ENCODE peak calls at places on chromosomes 16 and 17, in six cellular contexts. Q is stimulated activated CD4-positive, alpha-beta T cell treated with anti-CD3 and anti-CD28 coated beads, Interleukin-12 subunit alpha, Interleukin-12 subunit beta, amount 100 ng/mL, for 4 hours; P is T-helper 2 cell; N is AG09309; M is central memory CD4-positive, alpha-beta T cell; U is CD8-positive, alpha-beta T cell. T is an unnamed sample.

GRCh38 chr16:14472357-14472756 is 157.7 kb downstream of the PARN start:
- DNase-seq in Q (no peak), P (no peak), N (no peak), M (no peak), U (no peak), T (no peak)

GRCh38 chr17:73546770-73547345 is 97.4 kb downstream of the SDK2 start:
- DNase-seq in Q (no peak), P (no peak), N (no peak), M (no peak), U (peak; percentile 6), T (peak; percentile 48)

GRCh38 chr16:4634768-4635167 is 10.1 kb downstream of the MGRN1 start:
- DNase-seq in Q (no peak), P (no peak), N (no peak), M (no peak), U (no peak), T (no peak)

GRCh38 chr16:53773150-53773846 is 69.3 kb downstream of the FTO start:
- DNase-seq in Q (no peak), P (no peak), N (no peak), M (no peak), U (no peak), T (peak; percentile 49)

GRCh38 chr17:73754886-73755285 is 110.6 kb upstream of the SDK2 start:
- DNase-seq in Q (no peak), P (no peak), N (no peak), M (no peak), U (no peak), T (no peak)

GRCh38 chr16:81574168-81574567 is 129.6 kb downstream of the CMIP start:
- DNase-seq in Q (no peak), P (no peak), N (no peak), M (no peak), U (no peak), T (no peak)

GRCh38 chr16:75764154-75764768 is 38.0 kb upstream of the CPHXL start:
- DNase-seq in Q (peak; percentile 13), P (peak; percentile 42), N (peak; percentile 10), M (peak; percentile 63), U (peak; percentile 29), T (peak; percentile 66)

GRCh38 chr17:30093463-30094147 is 23.0 kb upstream of the NSRP1 start:
- DNase-seq in Q (peak; percentile 15), P (peak; percentile 28), N (no peak), M (peak; percentile 39), U (peak; percentile 14), T (peak; percentile 37)

GRCh38 chr17:16046966-16047365 is 47.3 kb downstream of the TTC19 start:
- DNase-seq in Q (no peak), P (no peak), N (no peak), M (no peak), U (no peak), T (no peak)

GRCh38 chr16:87505834-87506233 is 13.0 kb upstream of the ZCCHC14 start:
- DNase-seq in Q (no peak), P (no peak), N (no peak), M (no peak), U (no peak), T (no peak)

GRCh38 chr16:75648265-75649076 is 898 bp downstream of the TERF2IP start:
- DNase-seq in Q (peak; percentile 82), P (peak; percentile 78), N (no peak), M (peak; percentile 85), U (peak; percentile 81), T (peak; percentile 74)

GRCh38 chr16:590165-590874 is 454 bp downstream of the RAB40C start:
- DNase-seq in Q (no peak), P (no peak), N (no peak), M (no peak), U (no peak), T (no peak)

GRCh38 chr17:74654742-74655141 is 31.2 kb upstream of the CD300E start:
- DNase-seq in Q (no peak), P (no peak), N (no peak), M (no peak), U (no peak), T (no peak)

GRCh38 chr17:1713878-1714487 is 3.8 kb upstream of the TLCD2 start:
- DNase-seq in Q (no peak), P (no peak), N (no peak), M (no peak), U (no peak), T (no peak)

GRCh38 chr16:27369806-27370205 is 32.2 kb upstream of the IL21R start:
- DNase-seq in Q (no peak), P (no peak), N (no peak), M (no peak), U (no peak), T (no peak)

GRCh38 chr17:34299918-34300600 is 14.5 kb downstream of the CCL11 start:
- DNase-seq in Q (no peak), P (no peak), N (peak; percentile 55), M (no peak), U (no peak), T (no peak)

GRCh38 chr17:72386619-72387237 is 265.9 kb downstream of the SOX9 start:
- DNase-seq in Q (no peak), P (no peak), N (no peak), M (no peak), U (no peak), T (no peak)

GRCh38 chr16:87231911-87232310 is 85.3 kb downstream of the C16orf95 start:
- DNase-seq in Q (no peak), P (no peak), N (no peak), M (no peak), U (no peak), T (no peak)

GRCh38 chr17:49775546-49776260 is 11.8 kb upstream of the FAM117A start:
- DNase-seq in Q (no peak), P (no peak), N (no peak), M (no peak), U (no peak), T (no peak)

GRCh38 chr16:22183901-22184614 is 21.8 kb downstream of the SDR42E2 start:
- DNase-seq in Q (no peak), P (no peak), N (no peak), M (no peak), U (no peak), T (no peak)

GRCh38 chr16:2687531-2688308 is 5.4 kb downstream of the KCTD5 start:
- DNase-seq in Q (no peak), P (no peak), N (no peak), M (no peak), U (no peak), T (no peak)

GRCh38 chr16:81521141-81521626 is 76.6 kb downstream of the CMIP start:
- DNase-seq in Q (peak; percentile 32), P (peak; percentile 93), N (no peak), M (peak; percentile 85), U (peak; percentile 76), T (peak; percentile 85)

GRCh38 chr16:20901441-20902112 is 1.0 kb downstream of the LYRM1 start:
- DNase-seq in Q (peak; percentile 6), P (no peak), N (no peak), M (no peak), U (peak; percentile 3), T (no peak)

GRCh38 chr17:73342057-73342522 is 30.3 kb upstream of the CDC42EP4 start:
- DNase-seq in Q (no peak), P (no peak), N (no peak), M (no peak), U (no peak), T (no peak)